ENCODE peak calls at places on chromosome 15, in six cellular contexts. Y is cardiac muscle cell; V is ascending aorta; H is GM23338; B is adrenal gland; N is CD8-positive, alpha-beta memory T cell. M is an unnamed sample.

GRCh38 chr15:79474252-79474651 is 42.1 kb downstream of the MINAR1 start:
- DNase-seq in Y (peak; percentile 14), V (no peak), H (no peak), B (no peak), N (no peak), M (no peak)

GRCh38 chr15:40301467-40302179 is 6.1 kb downstream of the PLCB2 start:
- DNase-seq in Y (peak; percentile 53), V (no peak), H (peak; percentile 73), B (no peak), N (no peak), M (peak; percentile 81)

GRCh38 chr15:38254065-38254883 is 1.6 kb downstream of the SPRED1 start:
- DNase-seq in Y (peak; percentile 67), V (no peak), H (no peak), B (peak; percentile 62), N (peak; percentile 46), M (peak; percentile 10)

GRCh38 chr15:69305204-69305931 is 6.7 kb downstream of the PAQR5 start:
- DNase-seq in Y (peak; percentile 90), V (no peak), H (peak; percentile 20), B (peak; percentile 95), N (no peak), M (no peak)

GRCh38 chr15:27538325-27538724 is 560.8 kb downstream of the OCA2 start:
- DNase-seq in Y (no peak), V (no peak), H (no peak), B (no peak), N (no peak), M (no peak)

GRCh38 chr15:34084086-34084485 is 17.6 kb downstream of the EMC7 start:
- DNase-seq in Y (peak; percentile 52), V (no peak), H (no peak), B (peak; percentile 39), N (no peak), M (no peak)

GRCh38 chr15:39621961-39622360 is 41.1 kb downstream of the THBS1 start:
- DNase-seq in Y (no peak), V (no peak), H (no peak), B (no peak), N (no peak), M (no peak)

GRCh38 chr15:51046799-51047449 is 47.8 kb downstream of the TNFAIP8L3 start:
- DNase-seq in Y (peak; percentile 57), V (no peak), H (no peak), B (peak; percentile 65), N (no peak), M (no peak)

GRCh38 chr15:46091860-46092450 is 457.1 kb downstream of the SQOR start:
- DNase-seq in Y (peak; percentile 29), V (no peak), H (peak; percentile 87), B (peak; percentile 21), N (no peak), M (peak; percentile 57)

GRCh38 chr15:79078763-79079395 is 11.7 kb downstream of the RASGRF1 start:
- DNase-seq in Y (no peak), V (no peak), H (no peak), B (no peak), N (no peak), M (no peak)

GRCh38 chr15:59553879-59554735 is 57.5 kb upstream of the GCNT3 start:
- DNase-seq in Y (peak; percentile 88), V (no peak), H (no peak), B (no peak), N (no peak), M (no peak)

GRCh38 chr15:73927003-73927475 is 777 bp downstream of the LOXL1 start:
- DNase-seq in Y (peak; percentile 33), V (no peak), H (peak; percentile 75), B (peak; percentile 54), N (peak; percentile 36), M (peak; percentile 93)

GRCh38 chr15:100919481-100920405 is 586 bp downstream of the LRRK1 start:
- DNase-seq in Y (peak; percentile 40), V (no peak), H (peak; percentile 53), B (no peak), N (no peak), M (peak; percentile 80)

GRCh38 chr15:95812491-95812890 is 518.0 kb upstream of the NR2F2 start:
- DNase-seq in Y (peak; percentile 24), V (no peak), H (no peak), B (no peak), N (no peak), M (no peak)

GRCh38 chr15:29037997-29038700 is 152.4 kb downstream of the APBA2 start:
- DNase-seq in Y (no peak), V (no peak), H (no peak), B (no peak), N (no peak), M (no peak)

GRCh38 chr15:94255540-94255939 is 24.2 kb downstream of the MCTP2 start:
- DNase-seq in Y (no peak), V (no peak), H (no peak), B (no peak), N (no peak), M (no peak)

GRCh38 chr15:84748274-84749110 is at the start of gene ZNF592:
- DNase-seq in Y (peak; percentile 90), V (peak; percentile 24), H (peak; percentile 72), B (peak; percentile 83), N (peak; percentile 81), M (peak; percentile 93)

GRCh38 chr15:49145651-49146609 is 9.5 kb downstream of the COPS2 start:
- DNase-seq in Y (peak; percentile 77), V (no peak), H (peak; percentile 67), B (no peak), N (no peak), M (peak; percentile 13)

GRCh38 chr15:100733088-100733487 is 130.7 kb downstream of the ASB7 start:
- DNase-seq in Y (peak; percentile 60), V (no peak), H (no peak), B (no peak), N (no peak), M (no peak)

GRCh38 chr15:55859681-55860080 is 116.7 kb upstream of the PRTG start:
- DNase-seq in Y (peak; percentile 26), V (no peak), H (no peak), B (no peak), N (no peak), M (no peak)

GRCh38 chr15:55863911-55864310 is 121.0 kb upstream of the PRTG start:
- DNase-seq in Y (no peak), V (no peak), H (no peak), B (no peak), N (no peak), M (no peak)

GRCh38 chr15:55856506-55856905 is 113.6 kb upstream of the PRTG start:
- DNase-seq in Y (peak; percentile 41), V (no peak), H (no peak), B (no peak), N (no peak), M (no peak)

GRCh38 chr15:55861115-55861514 is 118.2 kb upstream of the PRTG start:
- DNase-seq in Y (no peak), V (no peak), H (no peak), B (no peak), N (no peak), M (no peak)

GRCh38 chr15:55858661-55859060 is 115.7 kb upstream of the PRTG start:
- DNase-seq in Y (peak; percentile 37), V (no peak), H (no peak), B (no peak), N (no peak), M (no peak)
- H3K36me3 ChIP-seq in Y (peaks cover 3% of the 10 kb centered on the region), V (peaks cover 7% of the 10 kb centered on the region), H (no peaks in the 10 kb centered on the region), B (no peaks in the 10 kb centered on the region), N (no peaks in the 10 kb centered on the region), M (no peaks in the 10 kb centered on the region)

GRCh38 chr15:57183041-57183440 is 193.3 kb upstream of the CGNL1 start:
- DNase-seq in Y (peak; percentile 35), V (no peak), H (no peak), B (no peak), N (no peak), M (no peak)
- H3K36me3 ChIP-seq in Y (peaks cover 5% of the 10 kb centered on the region), V (no peaks in the 10 kb centered on the region), H (no peaks in the 10 kb centered on the region), B (no peaks in the 10 kb centered on the region), N (peaks cover 3% of the 10 kb centered on the region), M (no peaks in the 10 kb centered on the region)

DNA sequence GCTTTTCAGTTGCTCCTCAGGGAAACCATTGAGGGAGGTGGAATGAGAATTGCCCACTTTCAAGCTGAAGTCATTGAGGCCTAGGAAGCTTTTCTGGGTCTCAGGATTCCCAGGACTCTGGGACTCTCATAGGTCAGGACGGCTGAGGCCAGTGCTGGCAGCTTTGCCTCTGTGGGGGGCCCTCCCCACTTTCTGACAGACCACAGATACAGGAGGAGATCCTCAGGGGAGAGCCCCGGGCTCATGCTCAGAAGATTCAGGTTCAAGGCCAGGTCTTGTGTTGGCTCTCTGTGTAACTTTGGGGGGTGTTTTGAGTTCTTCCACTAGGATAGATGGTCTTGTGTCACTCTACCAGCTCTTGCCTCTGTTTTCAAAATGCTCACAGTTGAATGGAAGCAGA is 50.0 kb downstream of the SMAD6 start:
- DNase-seq in Y (no peak), V (no peak), H (no peak), B (no peak), N (no peak), M (no peak)
- H3K36me3 ChIP-seq in Y (peaks cover 8% of the 10 kb centered on the region), V (no peaks in the 10 kb centered on the region), H (peaks cover 4% of the 10 kb centered on the region), B (no peaks in the 10 kb centered on the region), N (no peaks in the 10 kb centered on the region), M (no peaks in the 10 kb centered on the region)

GRCh38 chr15:63069616-63069952 is 27.0 kb downstream of the TPM1 start:
- DNase-seq in Y (no peak), V (no peak), H (no peak), B (no peak), N (no peak), M (no peak)
- H3K36me3 ChIP-seq in Y (peaks cover 35% of the 10 kb centered on the region), V (peaks cover 63% of the 10 kb centered on the region), H (peaks cover 31% of the 10 kb centered on the region), B (peaks cover 66% of the 10 kb centered on the region), N (peaks cover 6% of the 10 kb centered on the region), M (peaks cover 30% of the 10 kb centered on the region)

GRCh38 chr15:60899322-60899966 is 329.7 kb downstream of the RORA start:
- DNase-seq in Y (no peak), V (no peak), H (no peak), B (no peak), N (peak; percentile 22), M (no peak)
- H3K36me3 ChIP-seq in Y (no peaks in the 10 kb centered on the region), V (no peaks in the 10 kb centered on the region), H (no peaks in the 10 kb centered on the region), B (no peaks in the 10 kb centered on the region), N (no peaks in the 10 kb centered on the region), M (no peaks in the 10 kb centered on the region)

DNA sequence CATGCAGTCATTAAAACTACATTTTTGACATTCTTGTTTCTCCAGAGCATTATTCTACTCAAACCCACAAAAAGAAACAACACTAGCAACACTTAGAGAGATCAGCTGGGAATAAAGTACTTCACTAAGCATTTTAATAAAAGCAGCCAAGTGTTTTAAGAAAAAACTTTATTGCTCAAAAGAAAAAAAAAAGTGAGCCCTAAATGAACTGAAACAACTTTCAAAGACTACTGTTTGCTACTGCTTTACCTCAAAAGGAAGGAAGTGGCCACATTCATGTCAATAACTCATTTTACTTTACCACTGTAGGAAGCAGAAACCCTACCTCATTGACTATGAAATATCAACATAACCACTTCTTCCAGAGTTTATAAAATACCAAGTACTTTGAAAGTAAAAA is 91.3 kb downstream of the UACA start:
- DNase-seq in Y (no peak), V (no peak), H (no peak), B (no peak), N (peak; percentile 64), M (no peak)
- H3K36me3 ChIP-seq in Y (peaks cover 47% of the 10 kb centered on the region), V (peaks cover 25% of the 10 kb centered on the region), H (no peaks in the 10 kb centered on the region), B (peaks cover 16% of the 10 kb centered on the region), N (no peaks in the 10 kb centered on the region), M (no peaks in the 10 kb centered on the region)